ENCODE peak calls at places on chromosomes 7 and 10, in six cellular contexts. G, L, K, F, H and V are unnamed samples.

GRCh38 chr10:58512470-58513188 is at the start of gene BICC1:
- DNase-seq in K (peak; percentile 31), F (no peak), G (peak; percentile 30), H (no peak), L (peak; percentile 24), V (no peak)

GRCh38 chr7:108181073-108181985 is 51.2 kb upstream of the LAMB4 start:
- DNase-seq in L (no peak), F (peak; percentile 88), G (no peak), K (peak; percentile 14), H (no peak), V (no peak)

GRCh38 chr7:55524558-55525310 is 47.6 kb downstream of the VOPP1 start:
- DNase-seq in K (no peak), F (no peak), H (peak; percentile 65), L (no peak), G (no peak), V (peak; percentile 24)

GRCh38 chr10:35262436-35262835 is 73.9 kb upstream of the CCNY start:
- DNase-seq in G (no peak), K (no peak), L (no peak), F (no peak), H (no peak), V (no peak)

GRCh38 chr7:153090209-153090608 is 330.7 kb downstream of the ACTR3B start:
- DNase-seq in G (no peak), K (no peak), H (no peak), F (no peak), L (no peak), V (no peak)

GRCh38 chr10:47349941-47350371 is 1.8 kb downstream of the RBP3 start:
- DNase-seq in G (no peak), L (no peak), K (no peak), H (no peak), F (no peak), V (no peak)

GRCh38 chr10:124149681-124150080 is 56.3 kb upstream of the CHST15 start:
- DNase-seq in F (no peak), L (no peak), H (peak; percentile 39), K (no peak), G (no peak), V (no peak)

GRCh38 chr7:126569402-126569801 is 683.3 kb downstream of the GRM8 start:
- DNase-seq in F (no peak), G (no peak), L (no peak), H (no peak), K (no peak), V (no peak)

GRCh38 chr10:126851414-126851813 is 53.8 kb upstream of the DOCK1 start:
- DNase-seq in G (no peak), L (no peak), H (no peak), F (no peak), K (no peak), V (no peak)

GRCh38 chr10:100996678-100997363 is 2.8 kb upstream of the LZTS2 start:
- DNase-seq in H (peak; percentile 60), G (peak; percentile 61), L (peak; percentile 60), K (no peak), F (no peak), V (peak; percentile 49)

GRCh38 chr7:30816291-30817059 is 45.3 kb downstream of the MINDY4 start:
- DNase-seq in G (no peak), F (no peak), K (no peak), L (no peak), H (no peak), V (no peak)

GRCh38 chr7:69906309-69906995 is 308.2 kb downstream of the AUTS2 start:
- DNase-seq in G (no peak), L (peak; percentile 10), H (peak; percentile 35), F (no peak), K (no peak), V (no peak)